ENCODE peak calls at places on chromosomes 1 and 21, in nine cellular contexts. U, X, F, Y, W, T, S, C and E are unnamed samples.

GRCh38 chr1:173408886-173409285 is 68.2 kb upstream of the PRDX6 start:
- DNase-seq in X (no peak), W (no peak), F (no peak), C (no peak), T (no peak), Y (no peak), U (no peak), S (no peak), E (no peak)

GRCh38 chr1:24351247-24351646 is 32.1 kb downstream of the GRHL3 start:
- DNase-seq in W (no peak), S (peak; percentile 64), C (no peak), X (no peak), F (no peak), T (peak; percentile 37), Y (no peak), U (no peak), E (no peak)

GRCh38 chr1:30450148-30450817 is 273.1 kb downstream of the MATN1 start:
- DNase-seq in W (no peak), Y (no peak), S (no peak), T (no peak), X (no peak), U (no peak), F (no peak), C (no peak), E (no peak)

GRCh38 chr1:33341190-33341589 is 20.3 kb upstream of the A3GALT2 start:
- DNase-seq in F (no peak), U (no peak), X (no peak), Y (no peak), C (no peak), S (no peak), W (no peak), T (no peak), E (no peak)

GRCh38 chr1:205324781-205325180 is 3.2 kb upstream of the NUAK2 start:
- DNase-seq in S (no peak), W (no peak), U (no peak), C (no peak), T (no peak), X (no peak), F (peak; percentile 4), Y (no peak), E (no peak)

GRCh38 chr1:44807364-44808062 is 362 bp upstream of the DYNLT4 start:
- DNase-seq in U (peak; percentile 77), X (peak; percentile 96), S (peak; percentile 85), C (peak; percentile 92), W (peak; percentile 78), Y (peak; percentile 96), T (peak; percentile 93), F (peak; percentile 100), E (peak; percentile 97)

GRCh38 chr1:156414440-156415064 is 45.5 kb downstream of the RHBG start:
- DNase-seq in C (peak; percentile 55), T (no peak), S (no peak), U (peak; percentile 74), W (peak; percentile 46), F (peak; percentile 10), X (peak; percentile 18), Y (no peak), E (peak; percentile 59)

GRCh38 chr1:231750818-231751623 is 124.4 kb downstream of the DISC1 start:
- DNase-seq in U (no peak), W (no peak), S (no peak), Y (no peak), X (no peak), T (no peak), C (no peak), F (no peak), E (no peak)

GRCh38 chr1:22920026-22920733 is 52.5 kb downstream of the LACTBL1 start:
- DNase-seq in C (no peak), U (no peak), T (no peak), Y (no peak), F (no peak), S (no peak), W (no peak), X (no peak), E (no peak)

GRCh38 chr1:241591317-241591716 is 48.9 kb downstream of the CHML start:
- DNase-seq in U (no peak), W (no peak), X (no peak), T (no peak), C (no peak), Y (peak; percentile 40), F (peak; percentile 78), S (no peak), E (no peak)

GRCh38 chr1:218933526-218933925 is 240.2 kb upstream of the LYPLAL1 start:
- DNase-seq in T (no peak), F (peak; percentile 36), S (no peak), X (no peak), W (no peak), U (no peak), Y (no peak), C (no peak), E (no peak)

GRCh38 chr1:203036537-203036936 is 10.2 kb downstream of the PPFIA4 start:
- DNase-seq in U (no peak), W (no peak), Y (no peak), T (no peak), F (no peak), S (no peak), X (no peak), C (no peak), E (no peak)

GRCh38 chr1:115144176-115144575 is 54.9 kb upstream of the TSPAN2 start:
- DNase-seq in T (no peak), S (no peak), Y (no peak), W (no peak), C (no peak), U (no peak), F (no peak), X (no peak), E (no peak)

GRCh38 chr1:32377541-32378220 is 15.3 kb downstream of the TSSK3 start:
- DNase-seq in W (no peak), U (no peak), F (no peak), Y (no peak), S (no peak), T (no peak), X (no peak), C (no peak), E (no peak)

GRCh38 chr1:186492531-186493291 is 31.8 kb upstream of the PDC start:
- DNase-seq in S (no peak), T (no peak), U (no peak), W (no peak), Y (no peak), F (no peak), X (no peak), C (no peak), E (no peak)

GRCh38 chr21:38478782-38479181 is 19.5 kb downstream of the ERG start:
- DNase-seq in S (no peak), X (no peak), F (peak; percentile 88), Y (no peak), U (no peak), C (no peak), T (no peak), W (no peak), E (no peak)

GRCh38 chr1:230854423-230854822 is 13.9 kb downstream of the C1orf198 start:
- DNase-seq in S (no peak), F (no peak), W (no peak), X (no peak), T (no peak), U (no peak), Y (no peak), C (no peak), E (no peak)

GRCh38 chr1:201709564-201710295 is 119.2 kb upstream of the IPO9 start:
- DNase-seq in S (peak; percentile 74), X (peak; percentile 53), T (peak; percentile 80), C (peak; percentile 82), U (peak; percentile 87), F (peak; percentile 85), W (peak; percentile 77), Y (peak; percentile 67), E (peak; percentile 78)

GRCh38 chr21:44761011-44761729 is 40.5 kb downstream of the UBE2G2 start:
- DNase-seq in U (peak; percentile 75), S (no peak), C (no peak), F (no peak), Y (no peak), T (no peak), X (peak; percentile 26), W (no peak), E (peak; percentile 74)

GRCh38 chr1:10679521-10680220 is 116.8 kb downstream of the CASZ1 start:
- DNase-seq in F (peak; percentile 57), T (no peak), S (peak; percentile 24), X (no peak), Y (peak; percentile 47), W (no peak), C (peak; percentile 77), U (peak; percentile 87), E (peak; percentile 41)

GRCh38 chr1:171295821-171296220 is 18.2 kb upstream of the FMO4 start:
- DNase-seq in Y (no peak), C (no peak), X (no peak), U (no peak), S (no peak), W (no peak), T (no peak), F (peak; percentile 29), E (no peak)

GRCh38 chr21:44838038-44838895 is 20.4 kb upstream of the SUMO3 start:
- DNase-seq in T (no peak), Y (no peak), C (peak; percentile 52), F (no peak), W (no peak), S (no peak), X (no peak), U (no peak), E (no peak)

GRCh38 chr1:58584082-58584895 is 7.2 kb upstream of the TACSTD2 start:
- DNase-seq in U (no peak), C (peak; percentile 51), F (peak; percentile 96), W (no peak), Y (peak; percentile 96), T (peak; percentile 35), X (no peak), S (peak; percentile 60), E (no peak)

GRCh38 chr1:9668080-9668479 is 16.5 kb downstream of the PIK3CD start:
- DNase-seq in U (no peak), W (no peak), S (no peak), C (no peak), T (no peak), F (no peak), Y (no peak), X (no peak), E (no peak)